ENCODE peak calls at places on chromosome 4, in eight cellular contexts. X is tibial artery, N is left cardiac atrium, A is T-helper 2 cell, R is kidney tubule cell, F is aorta, Q is EH, C is GM19239. I is an unnamed sample.

GRCh38 chr4:164933244-164933643 is 44.2 kb downstream of the TRIM61 start:
- DNase-seq in X (no peak), N (no peak), A (no peak), R (no peak), F (no peak), Q (no peak), C (no peak), I (no peak)

GRCh38 chr4:122456228-122457106 is at the start of gene IL2:
- DNase-seq in X (no peak), N (no peak), A (peak; percentile 83), R (no peak), F (no peak), Q (no peak), C (no peak), I (no peak)

GRCh38 chr4:89001647-89002518 is 55.1 kb downstream of the FAM13A start:
- DNase-seq in X (no peak), N (no peak), A (no peak), R (no peak), F (no peak), Q (no peak), C (no peak), I (no peak)

GRCh38 chr4:2071912-2072867 is 13.1 kb downstream of the NAT8L start:
- DNase-seq in X (peak; percentile 54), N (no peak), A (no peak), R (no peak), F (no peak), Q (no peak), C (no peak), I (no peak)

GRCh38 chr4:63777571-63777970 is 631.7 kb downstream of the TECRL start:
- DNase-seq in X (no peak), N (no peak), A (no peak), R (no peak), F (no peak), Q (no peak), C (no peak), I (no peak)

GRCh38 chr4:48015678-48016077 is 803 bp downstream of the CNGA1 start:
- DNase-seq in X (no peak), N (no peak), A (no peak), R (no peak), F (no peak), Q (no peak), C (no peak), I (no peak)

GRCh38 chr4:11954093-11954492 is 525.4 kb upstream of the HS3ST1 start:
- DNase-seq in X (no peak), N (no peak), A (no peak), R (peak; percentile 18), F (no peak), Q (no peak), C (no peak), I (no peak)

GRCh38 chr4:113978561-113979156 is 788 bp downstream of the ARSJ start:
- DNase-seq in X (no peak), N (peak; percentile 25), A (no peak), R (peak; percentile 33), F (peak; percentile 53), Q (peak; percentile 62), C (no peak), I (no peak)

GRCh38 chr4:183610613-183611012 is 48.4 kb downstream of the RWDD4 start:
- DNase-seq in X (no peak), N (no peak), A (no peak), R (no peak), F (no peak), Q (no peak), C (no peak), I (no peak)

GRCh38 chr4:8745036-8745827 is 126.4 kb downstream of the HMX1 start:
- DNase-seq in X (peak; percentile 34), N (no peak), A (no peak), R (no peak), F (peak; percentile 17), Q (no peak), C (no peak), I (no peak)

GRCh38 chr4:114236370-114236769 is 256.9 kb upstream of the ARSJ start:
- DNase-seq in X (no peak), N (no peak), A (no peak), R (no peak), F (no peak), Q (no peak), C (no peak), I (no peak)

GRCh38 chr4:177308842-177309524 is 691 bp upstream of the NEIL3 start:
- DNase-seq in X (no peak), N (no peak), A (peak; percentile 93), R (no peak), F (no peak), Q (no peak), C (no peak), I (no peak)

GRCh38 chr4:5470318-5470889 is 238.0 kb downstream of the EVC2 start:
- DNase-seq in X (peak; percentile 29), N (no peak), A (no peak), R (no peak), F (no peak), Q (peak; percentile 43), C (no peak), I (no peak)